ENCODE peak calls at places on chromosomes 13 and 19, in seven cellular contexts. One of them, this sample, is unnamed. For H3K27me3, the result is how much of the 10 kb centered on the place peaks cover.

GRCh38 chr19:48445256-48445605 is 552 bp upstream of the GRWD1 start:
- DNase-seq in GM23338: peak
- DNase-seq in MM.1S: peak
- DNase-seq in heart right ventricle: peak
- DNase-seq in HepG2: peak
- DNase-seq in lower lobe of right lung: no peak
- DNase-seq in IMR-90: peak
- DNase-seq in this sample: no peak

GRCh38 chr19:11324079-11324661 is 15.3 kb downstream of the RAB3D start:
- DNase-seq in HepG2: peak
- DNase-seq in IMR-90: peak
- DNase-seq in heart right ventricle: peak
- DNase-seq in lower lobe of right lung: peak
- DNase-seq in GM23338: no peak
- DNase-seq in MM.1S: no peak
- DNase-seq in this sample: peak

GRCh38 chr13:97631158-97631557 is 197.2 kb downstream of the RAP2A start:
- DNase-seq in lower lobe of right lung: no peak
- DNase-seq in GM23338: peak
- DNase-seq in IMR-90: no peak
- DNase-seq in MM.1S: no peak
- DNase-seq in HepG2: no peak
- DNase-seq in heart right ventricle: no peak
- DNase-seq in this sample: no peak

GRCh38 chr19:39996218-39996810 is 546 bp upstream of the ZNF546 start:
- DNase-seq in IMR-90: peak
- DNase-seq in heart right ventricle: no peak
- DNase-seq in lower lobe of right lung: no peak
- DNase-seq in MM.1S: peak
- DNase-seq in HepG2: peak
- DNase-seq in GM23338: no peak
- DNase-seq in this sample: no peak

GRCh38 chr19:33905473-33905936 is 108.8 kb downstream of the KCTD15 start:
- DNase-seq in heart right ventricle: peak
- DNase-seq in IMR-90: no peak
- DNase-seq in GM23338: peak
- DNase-seq in MM.1S: no peak
- DNase-seq in lower lobe of right lung: peak
- DNase-seq in HepG2: no peak
- DNase-seq in this sample: no peak

GRCh38 chr19:20278342-20278741 is 111.3 kb downstream of the ZNF486 start:
- DNase-seq in lower lobe of right lung: no peak
- DNase-seq in IMR-90: no peak
- DNase-seq in MM.1S: no peak
- DNase-seq in heart right ventricle: no peak
- DNase-seq in HepG2: peak
- DNase-seq in GM23338: peak
- DNase-seq in this sample: no peak

GRCh38 chr19:32876919-32877285 is 7.3 kb upstream of the SLC7A9 start:
- DNase-seq in lower lobe of right lung: no peak
- DNase-seq in heart right ventricle: no peak
- DNase-seq in HepG2: no peak
- DNase-seq in MM.1S: no peak
- DNase-seq in IMR-90: peak
- DNase-seq in GM23338: no peak
- DNase-seq in this sample: no peak

GRCh38 chr13:58202099-58202498 is 570.6 kb downstream of the PCDH17 start:
- DNase-seq in MM.1S: no peak
- DNase-seq in GM23338: no peak
- DNase-seq in HepG2: no peak
- DNase-seq in heart right ventricle: no peak
- DNase-seq in IMR-90: no peak
- DNase-seq in lower lobe of right lung: no peak
- DNase-seq in this sample: no peak

GRCh38 chr19:45391346-45391745 is 13.5 kb downstream of the PPP1R13L start:
- DNase-seq in MM.1S: no peak
- DNase-seq in lower lobe of right lung: no peak
- DNase-seq in heart right ventricle: no peak
- DNase-seq in GM23338: peak
- DNase-seq in IMR-90: peak
- DNase-seq in HepG2: peak
- DNase-seq in this sample: no peak

GRCh38 chr19:18846862-18847515 is 15.2 kb downstream of the UPF1 start:
- DNase-seq in HepG2: peak
- DNase-seq in GM23338: peak
- DNase-seq in IMR-90: peak
- DNase-seq in heart right ventricle: peak
- DNase-seq in lower lobe of right lung: peak
- DNase-seq in MM.1S: peak
- DNase-seq in this sample: no peak

GRCh38 chr13:57739791-57740190 is 108.2 kb downstream of the PCDH17 start:
- DNase-seq in IMR-90: no peak
- DNase-seq in heart right ventricle: no peak
- DNase-seq in MM.1S: no peak
- DNase-seq in lower lobe of right lung: no peak
- DNase-seq in HepG2: no peak
- DNase-seq in GM23338: no peak
- DNase-seq in this sample: no peak

GRCh38 chr13:36067619-36068456 is 63.3 kb downstream of the DCLK1 start:
- DNase-seq in IMR-90: no peak
- DNase-seq in MM.1S: no peak
- DNase-seq in lower lobe of right lung: no peak
- DNase-seq in HepG2: no peak
- DNase-seq in GM23338: peak
- DNase-seq in heart right ventricle: no peak
- DNase-seq in this sample: no peak

GRCh38 chr19:55197531-55197930 is 11.8 kb downstream of the PTPRH start:
- DNase-seq in HepG2: no peak
- DNase-seq in MM.1S: no peak
- DNase-seq in GM23338: peak
- DNase-seq in IMR-90: no peak
- DNase-seq in heart right ventricle: no peak
- DNase-seq in lower lobe of right lung: no peak
- DNase-seq in this sample: no peak

GRCh38 chr19:45251452-45252354 is 632 bp downstream of the MARK4 start:
- DNase-seq in GM23338: peak
- DNase-seq in heart right ventricle: no peak
- DNase-seq in HepG2: no peak
- DNase-seq in MM.1S: no peak
- DNase-seq in lower lobe of right lung: peak
- DNase-seq in IMR-90: no peak
- DNase-seq in this sample: no peak

GRCh38 chr19:49890349-49891311 is 6.1 kb downstream of the IL4I1 start:
- DNase-seq in lower lobe of right lung: peak
- DNase-seq in heart right ventricle: no peak
- DNase-seq in MM.1S: peak
- DNase-seq in IMR-90: no peak
- DNase-seq in GM23338: peak
- DNase-seq in HepG2: no peak
- DNase-seq in this sample: peak

GRCh38 chr19:31064486-31064885 is 284.8 kb downstream of the TSHZ3 start:
- DNase-seq in HepG2: no peak
- DNase-seq in MM.1S: no peak
- DNase-seq in IMR-90: no peak
- DNase-seq in heart right ventricle: no peak
- DNase-seq in GM23338: no peak
- DNase-seq in lower lobe of right lung: no peak
- DNase-seq in this sample: no peak

GRCh38 chr13:110062077-110062776 is 244.7 kb downstream of the COL4A1 start:
- DNase-seq in heart right ventricle: peak
- DNase-seq in GM23338: no peak
- DNase-seq in IMR-90: peak
- DNase-seq in HepG2: no peak
- DNase-seq in MM.1S: no peak
- DNase-seq in lower lobe of right lung: no peak
- DNase-seq in this sample: no peak

DNA sequence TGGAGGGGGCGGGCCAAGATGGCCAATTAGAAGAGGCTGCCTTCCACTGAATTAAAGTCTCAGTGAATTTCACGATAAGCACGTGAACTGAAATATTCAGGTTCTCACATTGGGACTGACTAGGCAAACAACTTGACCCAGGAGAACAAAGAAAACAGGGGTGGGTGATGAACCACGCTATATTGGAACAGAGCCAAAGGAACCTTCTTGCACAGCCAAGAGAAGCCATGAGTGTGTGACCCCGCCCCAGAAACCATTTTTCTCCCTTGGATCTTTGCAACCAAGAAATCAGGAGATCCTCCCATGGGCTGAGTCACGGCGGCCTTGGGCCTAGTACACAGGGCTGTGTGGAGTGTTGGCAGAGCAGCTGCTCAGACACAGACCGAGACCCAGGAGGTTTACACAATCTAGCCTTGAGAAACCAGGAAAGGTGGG is 36.8 kb downstream of the ERICH4 start:
- DNase-seq in lower lobe of right lung: no peak
- DNase-seq in MM.1S: no peak
- DNase-seq in HepG2: no peak
- DNase-seq in GM23338: no peak
- DNase-seq in IMR-90: no peak
- DNase-seq in heart right ventricle: peak
- DNase-seq in this sample: no peak
- H3K27me3 ChIP-seq in lower lobe of right lung: under half
- H3K27me3 ChIP-seq in MM.1S: under half
- H3K27me3 ChIP-seq in HepG2: under half
- H3K27me3 ChIP-seq in GM23338: under half
- H3K27me3 ChIP-seq in IMR-90: under half
- H3K27me3 ChIP-seq in heart right ventricle: under half
- H3K27me3 ChIP-seq in this sample: under half

DNA sequence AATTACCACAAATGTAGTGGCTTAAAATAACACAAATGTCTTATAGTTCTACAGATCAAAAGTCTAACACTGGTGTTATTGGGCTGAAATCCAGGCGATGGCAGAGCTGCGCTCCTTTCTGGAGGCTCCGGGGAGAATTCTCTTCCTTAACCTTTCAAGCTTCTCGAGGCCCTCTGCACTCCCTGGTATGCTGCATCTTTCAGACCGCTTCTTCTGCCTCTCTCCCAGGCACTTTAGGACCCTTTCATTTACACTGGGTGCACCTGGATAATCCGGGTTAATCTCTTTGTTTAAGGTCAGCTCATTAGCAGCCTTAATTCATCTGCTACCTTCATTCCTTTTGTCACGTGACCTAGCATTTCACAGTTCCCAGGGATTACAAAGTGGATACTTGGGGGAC is 211.3 kb upstream of the RFC3 start:
- DNase-seq in lower lobe of right lung: no peak
- DNase-seq in heart right ventricle: no peak
- DNase-seq in MM.1S: no peak
- DNase-seq in GM23338: peak
- DNase-seq in IMR-90: no peak
- DNase-seq in HepG2: no peak
- DNase-seq in this sample: no peak
- H3K4me3 ChIP-seq in lower lobe of right lung: no peak
- H3K4me3 ChIP-seq in heart right ventricle: no peak
- H3K4me3 ChIP-seq in MM.1S: no peak
- H3K4me3 ChIP-seq in GM23338: no peak
- H3K4me3 ChIP-seq in IMR-90: no peak
- H3K4me3 ChIP-seq in HepG2: no peak
- H3K4me3 ChIP-seq in this sample: no peak

GRCh38 chr19:1065606-1066109 is 1.3 kb upstream of the ARHGAP45 start:
- DNase-seq in lower lobe of right lung: peak
- DNase-seq in MM.1S: no peak
- DNase-seq in GM23338: peak
- DNase-seq in IMR-90: no peak
- DNase-seq in HepG2: no peak
- DNase-seq in heart right ventricle: no peak
- DNase-seq in this sample: no peak

GRCh38 chr19:1066251-1066747 is 668 bp upstream of the ARHGAP45 start:
- DNase-seq in HepG2: peak
- DNase-seq in MM.1S: no peak
- DNase-seq in GM23338: peak
- DNase-seq in lower lobe of right lung: peak
- DNase-seq in heart right ventricle: no peak
- DNase-seq in IMR-90: no peak
- DNase-seq in this sample: no peak

GRCh38 chr19:1063030-1063908 is 3.7 kb upstream of the ARHGAP45 start:
- DNase-seq in lower lobe of right lung: peak
- DNase-seq in GM23338: peak
- DNase-seq in heart right ventricle: no peak
- DNase-seq in HepG2: no peak
- DNase-seq in MM.1S: peak
- DNase-seq in IMR-90: no peak
- DNase-seq in this sample: no peak

GRCh38 chr19:1063909-1064660 is 2.9 kb upstream of the ARHGAP45 start:
- DNase-seq in MM.1S: no peak
- DNase-seq in GM23338: peak
- DNase-seq in IMR-90: no peak
- DNase-seq in HepG2: no peak
- DNase-seq in lower lobe of right lung: peak
- DNase-seq in heart right ventricle: no peak
- DNase-seq in this sample: no peak

GRCh38 chr19:1064661-1065605 is 2.0 kb upstream of the ARHGAP45 start:
- DNase-seq in GM23338: peak
- DNase-seq in lower lobe of right lung: peak
- DNase-seq in MM.1S: peak
- DNase-seq in IMR-90: peak
- DNase-seq in HepG2: no peak
- DNase-seq in heart right ventricle: no peak
- DNase-seq in this sample: no peak
- TF ChIP-seq CTCF in GM23338: peak
- TF ChIP-seq CTCF in lower lobe of right lung: peak
- TF ChIP-seq CTCF in MM.1S: peak
- TF ChIP-seq CTCF in IMR-90: peak
- TF ChIP-seq CTCF in HepG2: peak
- TF ChIP-seq CTCF in heart right ventricle: peak
- TF ChIP-seq CTCF in this sample: peak

GRCh38 chr13:28037399-28037798 is 48.9 kb upstream of the URAD start:
- DNase-seq in lower lobe of right lung: no peak
- DNase-seq in HepG2: no peak
- DNase-seq in IMR-90: peak
- DNase-seq in heart right ventricle: no peak
- DNase-seq in MM.1S: no peak
- DNase-seq in GM23338: no peak
- DNase-seq in this sample: no peak
- H3K27me3 ChIP-seq in lower lobe of right lung: under half
- H3K27me3 ChIP-seq in HepG2: under half
- H3K27me3 ChIP-seq in IMR-90: under half
- H3K27me3 ChIP-seq in heart right ventricle: under half
- H3K27me3 ChIP-seq in MM.1S: under half
- H3K27me3 ChIP-seq in GM23338: under half
- H3K27me3 ChIP-seq in this sample: under half